ENCODE peak calls at places on chromosomes 5 and 9, in four cellular contexts. O is brain microvascular endothelial cell, B is mucosa of descending colon, C is cardiac muscle cell. K is an unnamed sample.

GRCh38 chr5:169213479-169213878 is 87.5 kb downstream of the SLIT3 start:
- DNase-seq in O (no peak), B (no peak), C (no peak), K (peak; percentile 28)

GRCh38 chr5:4551034-4551433 is 589.1 kb upstream of the ADAMTS16 start:
- DNase-seq in O (no peak), B (no peak), C (no peak), K (no peak)

GRCh38 chr5:113804943-113805342 is 291.4 kb downstream of the YTHDC2 start:
- DNase-seq in O (no peak), B (no peak), C (peak; percentile 10), K (no peak)

GRCh38 chr5:145943674-145944121 is 7.3 kb downstream of the SH3RF2 start:
- DNase-seq in O (no peak), B (no peak), C (peak; percentile 70), K (no peak)

GRCh38 chr5:134708301-134708700 is 30.0 kb upstream of the CAMLG start:
- DNase-seq in O (no peak), B (no peak), C (no peak), K (no peak)

GRCh38 chr9:90099262-90099982 is 494.6 kb downstream of the GADD45G start:
- DNase-seq in O (peak; percentile 22), B (no peak), C (peak; percentile 36), K (no peak)

GRCh38 chr5:140877262-140877581 is 2.1 kb downstream of the PCDHA12 start:
- DNase-seq in O (no peak), B (no peak), C (no peak), K (no peak)

GRCh38 chr5:172950176-172950965 is 8.9 kb upstream of the RPL26L1 start:
- DNase-seq in O (no peak), B (no peak), C (no peak), K (no peak)

GRCh38 chr5:40226906-40227305 is 452.8 kb upstream of the PTGER4 start:
- DNase-seq in O (no peak), B (no peak), C (no peak), K (no peak)

GRCh38 chr9:136564379-136564988 is 18.6 kb upstream of the NOTCH1 start:
- DNase-seq in O (peak; percentile 65), B (no peak), C (no peak), K (no peak)

GRCh38 chr9:79256691-79257213 is 315.0 kb upstream of the TLE4 start:
- DNase-seq in O (no peak), B (no peak), C (no peak), K (peak; percentile 67)

GRCh38 chr5:180802325-180803180 is at the start of gene MGAT1:
- DNase-seq in O (peak; percentile 71), B (peak; percentile 93), C (peak; percentile 88), K (peak; percentile 52)

GRCh38 chr5:59042683-59043082 is 459.8 kb downstream of the RAB3C start:
- DNase-seq in O (no peak), B (no peak), C (peak; percentile 13), K (no peak)

GRCh38 chr5:149264432-149265069 is 7.1 kb upstream of the AFAP1L1 start:
- DNase-seq in O (no peak), B (peak; percentile 49), C (peak; percentile 57), K (no peak)

GRCh38 chr9:34983209-34983608 is 6.3 kb upstream of the DNAJB5 start:
- DNase-seq in O (no peak), B (no peak), C (no peak), K (no peak)

GRCh38 chr9:38108326-38108725 is 39.3 kb upstream of the SHB start:
- DNase-seq in O (no peak), B (no peak), C (no peak), K (no peak)

GRCh38 chr5:179275381-179275878 is 69.8 kb downstream of the ADAMTS2 start:
- DNase-seq in O (no peak), B (no peak), C (no peak), K (no peak)

GRCh38 chr5:132104561-132104960 is 31.0 kb downstream of the CSF2 start:
- DNase-seq in O (no peak), B (no peak), C (no peak), K (no peak)

GRCh38 chr9:89095755-89096154 is 82.9 kb downstream of the SHC3 start:
- DNase-seq in O (no peak), B (no peak), C (no peak), K (no peak)

GRCh38 chr9:90326219-90326618 is 316.4 kb downstream of the DIRAS2 start:
- DNase-seq in O (no peak), B (no peak), C (no peak), K (no peak)

GRCh38 chr5:38660194-38660668 is 103.8 kb upstream of the LIFR start:
- DNase-seq in O (no peak), B (no peak), C (peak; percentile 86), K (no peak)

GRCh38 chr9:114108016-114108833 is 9.1 kb upstream of the KIF12 start:
- DNase-seq in O (peak; percentile 59), B (peak; percentile 87), C (peak; percentile 90), K (no peak)

GRCh38 chr5:178477224-178478201 is 112.7 kb downstream of the COL23A1 start:
- DNase-seq in O (no peak), B (no peak), C (no peak), K (no peak)

GRCh38 chr5:96875805-96876291 is 452 bp upstream of the ERAP2 start:
- DNase-seq in O (no peak), B (no peak), C (no peak), K (no peak)

GRCh38 chr5:6728011-6728794 is 15.0 kb downstream of the TENT4A start:
- DNase-seq in O (no peak), B (no peak), C (no peak), K (no peak)

GRCh38 chr5:83255268-83255667 is 177.9 kb downstream of the XRCC4 start:
- DNase-seq in O (no peak), B (no peak), C (no peak), K (peak; percentile 31)

GRCh38 chr9:12785251-12785880 is 10.5 kb downstream of the LURAP1L start:
- DNase-seq in O (peak; percentile 24), B (peak; percentile 45), C (no peak), K (no peak)

GRCh38 chr5:156835905-156836304 is 14.2 kb upstream of the PPP1R2B start:
- DNase-seq in O (no peak), B (no peak), C (no peak), K (no peak)

GRCh38 chr5:1792842-1793266 is 6.8 kb downstream of the MRPL36 start:
- DNase-seq in O (peak; percentile 98), B (no peak), C (no peak), K (peak; percentile 48)

GRCh38 chr5:106843812-106844416 is 826.8 kb downstream of the EFNA5 start:
- DNase-seq in O (peak; percentile 34), B (no peak), C (no peak), K (no peak)

GRCh38 chr5:40736103-40736875 is 19.5 kb downstream of the TTC33 start:
- DNase-seq in O (peak; percentile 57), B (no peak), C (peak; percentile 52), K (peak; percentile 17)

GRCh38 chr5:2387224-2388004 is 364.1 kb downstream of the IRX2 start:
- DNase-seq in O (peak; percentile 5), B (no peak), C (peak; percentile 23), K (no peak)

GRCh38 chr5:159095218-159095617 is 4.5 kb downstream of the EBF1 start:
- DNase-seq in O (no peak), B (no peak), C (no peak), K (no peak)

GRCh38 chr9:23842531-23843129 is 16.6 kb upstream of the ELAVL2 start:
- DNase-seq in O (no peak), B (no peak), C (no peak), K (no peak)

GRCh38 chr9:95820076-95820475 is 55.4 kb upstream of the ERCC6L2 start:
- DNase-seq in O (no peak), B (no peak), C (no peak), K (peak; percentile 38)

GRCh38 chr5:66540078-66540477 is 56.1 kb upstream of the MAST4 start:
- DNase-seq in O (no peak), B (no peak), C (no peak), K (no peak)

GRCh38 chr9:116234091-116234490 is 80.5 kb downstream of the PAPPA start:
- DNase-seq in O (peak; percentile 97), B (no peak), C (no peak), K (peak; percentile 96)

GRCh38 chr9:117414906-117415583 is at the start of gene ASTN2:
- DNase-seq in O (no peak), B (no peak), C (peak; percentile 33), K (no peak)

DNA sequence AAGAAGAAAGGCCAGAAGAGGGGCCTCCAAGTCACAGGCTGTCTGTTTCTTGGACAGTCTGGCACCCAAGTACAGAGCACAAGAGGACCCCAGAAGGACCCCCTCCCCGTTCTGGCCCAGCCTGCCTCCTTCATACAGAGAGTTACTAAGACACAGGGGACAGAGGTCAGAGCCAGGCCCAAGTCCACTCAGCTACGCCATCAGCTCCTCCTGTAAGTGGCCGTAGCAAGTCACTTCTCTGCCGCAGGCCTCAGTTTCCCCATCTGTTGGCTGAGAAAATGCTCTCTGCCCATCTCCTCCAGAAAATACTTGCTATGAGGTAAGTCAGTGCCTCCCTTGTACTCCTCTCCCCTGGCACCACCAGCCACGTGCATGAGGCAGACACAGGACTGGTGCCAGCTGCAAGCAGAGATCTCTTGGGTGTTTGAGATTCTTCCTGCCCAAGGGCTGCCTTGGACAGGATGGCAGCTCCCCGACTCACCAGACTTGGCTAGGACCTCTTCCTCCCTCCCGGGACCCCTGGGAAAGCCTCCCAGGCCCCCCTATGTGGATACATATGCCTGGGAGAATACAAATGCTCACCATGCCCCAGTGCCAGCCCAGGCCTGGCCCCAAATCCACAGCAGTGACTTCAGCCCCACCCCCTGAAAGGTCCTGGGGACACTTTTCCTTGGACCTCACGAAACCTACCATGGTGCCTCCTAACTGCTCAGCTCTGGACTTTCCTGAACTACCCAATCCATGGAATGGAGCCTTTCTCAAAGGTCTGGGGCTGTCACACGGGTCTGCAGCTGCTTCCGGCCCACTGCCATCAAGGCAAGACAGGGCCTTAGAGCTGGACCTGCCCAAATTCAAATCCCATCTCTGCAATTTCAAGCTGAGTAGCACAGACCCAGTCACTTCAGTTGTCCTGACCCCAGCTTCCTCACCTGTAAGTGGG is 5.1 kb downstream of the EEIG1 start:
- DNase-seq in O (no peak), B (peak; percentile 33), C (no peak), K (no peak)
- H3K4me3 ChIP-seq in O (no peak overlapping the region), B (no peak overlapping the region), C (no peak overlapping the region), K (no peak overlapping the region)

GRCh38 chr9:76570820-76571219 is 111.8 kb downstream of the GCNT1 start:
- DNase-seq in O (no peak), B (no peak), C (no peak), K (no peak)
- H3K4me3 ChIP-seq in O (no peak overlapping the region), B (no peak overlapping the region), C (no peak overlapping the region), K (no peak overlapping the region)

GRCh38 chr9:109109962-109110325 is 9.8 kb downstream of the TMEM245 start:
- DNase-seq in O (no peak), B (no peak), C (peak; percentile 54), K (no peak)

GRCh38 chr9:109108318-109108717 is 11.4 kb downstream of the TMEM245 start:
- DNase-seq in O (peak; percentile 53), B (no peak), C (peak; percentile 22), K (no peak)

GRCh38 chr9:109110326-109111014 is 9.3 kb downstream of the TMEM245 start:
- DNase-seq in O (peak; percentile 27), B (no peak), C (no peak), K (no peak)

GRCh38 chr9:109113239-109113638 is 6.5 kb downstream of the TMEM245 start:
- DNase-seq in O (no peak), B (no peak), C (no peak), K (no peak)

GRCh38 chr9:109107402-109108240 is 12.1 kb downstream of the TMEM245 start:
- DNase-seq in O (peak; percentile 79), B (no peak), C (no peak), K (no peak)
- H3K4me3 ChIP-seq in O (peak overlapping the region; percentile 16), B (no peak overlapping the region), C (no peak overlapping the region), K (peak overlapping the region; percentile 4)

GRCh38 chr9:17520264-17521058 is 58.4 kb upstream of the SH3GL2 start:
- DNase-seq in O (no peak), B (no peak), C (no peak), K (no peak)
- H3K4me3 ChIP-seq in O (no peak overlapping the region), B (no peak overlapping the region), C (no peak overlapping the region), K (no peak overlapping the region)